ENCODE peak calls at places on chromosomes 13 and 19, in five cellular contexts. One of them, this sample, is unnamed.

GRCh38 chr19:19900124-19900523 is 622 bp upstream of the ZNF93 start:
- DNase-seq in CD4-positive, CD25-positive, alpha-beta regulatory T cell: no peak
- DNase-seq in brain microvascular endothelial cell: peak; percentile 66
- DNase-seq in tibial artery: no peak
- DNase-seq in tibial nerve: no peak
- DNase-seq in this sample: no peak

GRCh38 chr13:43514326-43514725 is 272.4 kb downstream of the ENOX1 start:
- DNase-seq in CD4-positive, CD25-positive, alpha-beta regulatory T cell: no peak
- DNase-seq in tibial artery: no peak
- DNase-seq in tibial nerve: no peak
- DNase-seq in brain microvascular endothelial cell: no peak
- DNase-seq in this sample: no peak

GRCh38 chr13:66640231-66640630 is 589.9 kb downstream of the PCDH9 start:
- DNase-seq in tibial nerve: no peak
- DNase-seq in brain microvascular endothelial cell: no peak
- DNase-seq in tibial artery: no peak
- DNase-seq in CD4-positive, CD25-positive, alpha-beta regulatory T cell: no peak
- DNase-seq in this sample: no peak

GRCh38 chr13:49444517-49445395 is 682 bp downstream of the SETDB2 start:
- DNase-seq in CD4-positive, CD25-positive, alpha-beta regulatory T cell: peak; percentile 60
- DNase-seq in tibial nerve: peak; percentile 73
- DNase-seq in brain microvascular endothelial cell: no peak
- DNase-seq in tibial artery: no peak
- DNase-seq in this sample: no peak

GRCh38 chr19:47005164-47005641 is 14.4 kb upstream of the NPAS1 start:
- DNase-seq in tibial nerve: no peak
- DNase-seq in brain microvascular endothelial cell: no peak
- DNase-seq in CD4-positive, CD25-positive, alpha-beta regulatory T cell: no peak
- DNase-seq in tibial artery: no peak
- DNase-seq in this sample: no peak

GRCh38 chr19:46478356-46478986 is 7.1 kb upstream of the PNMA8A start:
- DNase-seq in tibial nerve: no peak
- DNase-seq in brain microvascular endothelial cell: peak; percentile 79
- DNase-seq in CD4-positive, CD25-positive, alpha-beta regulatory T cell: no peak
- DNase-seq in tibial artery: no peak
- DNase-seq in this sample: peak; percentile 81

GRCh38 chr19:51295382-51296126 is 15.9 kb upstream of the IGLON5 start:
- DNase-seq in tibial nerve: no peak
- DNase-seq in tibial artery: no peak
- DNase-seq in CD4-positive, CD25-positive, alpha-beta regulatory T cell: no peak
- DNase-seq in brain microvascular endothelial cell: no peak
- DNase-seq in this sample: no peak

GRCh38 chr13:104592127-104592526 is 1525.9 kb upstream of the SLC10A2 start:
- DNase-seq in CD4-positive, CD25-positive, alpha-beta regulatory T cell: no peak
- DNase-seq in tibial nerve: no peak
- DNase-seq in brain microvascular endothelial cell: peak; percentile 78
- DNase-seq in tibial artery: no peak
- DNase-seq in this sample: no peak

GRCh38 chr19:5588906-5589676 is 21.3 kb upstream of the TINCR start:
- DNase-seq in CD4-positive, CD25-positive, alpha-beta regulatory T cell: no peak
- DNase-seq in tibial artery: no peak
- DNase-seq in tibial nerve: no peak
- DNase-seq in brain microvascular endothelial cell: no peak
- DNase-seq in this sample: no peak

GRCh38 chr13:109431217-109431616 is 355.2 kb downstream of the IRS2 start:
- DNase-seq in brain microvascular endothelial cell: no peak
- DNase-seq in CD4-positive, CD25-positive, alpha-beta regulatory T cell: no peak
- DNase-seq in tibial artery: no peak
- DNase-seq in tibial nerve: no peak
- DNase-seq in this sample: no peak

GRCh38 chr13:109439813-109440212 is 346.6 kb downstream of the IRS2 start:
- DNase-seq in CD4-positive, CD25-positive, alpha-beta regulatory T cell: no peak
- DNase-seq in brain microvascular endothelial cell: no peak
- DNase-seq in tibial nerve: no peak
- DNase-seq in tibial artery: no peak
- DNase-seq in this sample: no peak

GRCh38 chr13:109436055-109436622 is 350.2 kb downstream of the IRS2 start:
- DNase-seq in tibial artery: no peak
- DNase-seq in brain microvascular endothelial cell: no peak
- DNase-seq in CD4-positive, CD25-positive, alpha-beta regulatory T cell: no peak
- DNase-seq in tibial nerve: no peak
- DNase-seq in this sample: no peak

DNA sequence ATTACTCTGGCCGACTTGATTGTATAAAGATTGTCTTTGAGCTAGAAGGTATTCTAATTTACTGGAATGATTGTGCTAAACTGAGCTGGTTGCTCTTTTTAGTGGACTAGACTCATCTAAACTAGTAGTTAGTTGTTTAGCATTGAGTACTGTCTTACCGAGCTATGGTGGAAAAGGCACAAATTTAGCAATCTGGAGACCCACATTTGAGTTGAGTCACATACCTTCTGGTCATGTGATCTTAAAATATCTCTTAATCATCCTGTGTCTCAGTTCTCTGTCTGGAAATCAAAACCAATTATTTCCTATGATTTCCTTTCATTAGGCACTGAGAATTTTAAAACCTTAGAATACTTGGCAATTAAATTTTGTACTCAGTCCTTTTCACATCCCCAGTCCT is 349.5 kb downstream of the IRS2 start:
- DNase-seq in CD4-positive, CD25-positive, alpha-beta regulatory T cell: no peak
- DNase-seq in tibial nerve: no peak
- DNase-seq in brain microvascular endothelial cell: no peak
- DNase-seq in tibial artery: no peak
- DNase-seq in this sample: no peak
- H3K27ac ChIP-seq in CD4-positive, CD25-positive, alpha-beta regulatory T cell: no peak overlapping the region
- H3K27ac ChIP-seq in tibial nerve: no peak overlapping the region
- H3K27ac ChIP-seq in brain microvascular endothelial cell: no peak overlapping the region
- H3K27ac ChIP-seq in tibial artery: no peak overlapping the region
- H3K27ac ChIP-seq in this sample: no peak overlapping the region

DNA sequence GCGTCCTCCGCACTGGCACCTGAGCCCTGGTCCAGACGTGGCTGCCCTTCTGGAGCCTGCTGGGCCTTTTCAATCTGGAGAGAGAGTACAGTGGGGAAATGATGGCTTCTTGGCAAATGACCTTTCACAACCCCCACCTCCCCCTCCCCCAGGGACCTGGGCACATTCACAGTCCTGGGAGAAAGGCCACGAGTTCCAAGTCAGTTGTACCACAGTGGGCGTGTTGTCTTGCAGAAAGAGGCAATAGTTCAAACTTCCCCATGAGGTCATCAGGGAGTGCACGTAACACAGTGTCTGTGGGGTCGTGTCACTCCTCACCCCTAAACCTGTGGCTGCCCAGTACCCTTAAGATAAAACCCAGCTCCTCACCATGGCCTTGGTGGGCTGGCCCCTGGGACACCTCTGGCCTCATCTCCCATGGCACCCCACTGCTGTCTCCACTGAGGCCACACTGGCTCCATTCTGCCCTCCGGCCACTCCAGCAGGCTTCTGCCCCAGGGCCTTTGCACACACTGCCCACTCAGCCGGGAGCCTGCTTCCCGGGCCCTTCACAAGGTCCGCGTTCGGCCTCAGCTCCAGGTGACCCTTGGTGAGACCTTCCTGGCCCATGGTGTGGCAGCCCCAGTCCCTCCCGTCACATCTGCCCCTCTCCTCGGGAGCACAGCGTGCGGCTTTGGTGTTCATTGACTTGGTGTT is 13.3 kb downstream of the PLIN4 start:
- DNase-seq in brain microvascular endothelial cell: no peak
- DNase-seq in tibial artery: no peak
- DNase-seq in tibial nerve: no peak
- DNase-seq in CD4-positive, CD25-positive, alpha-beta regulatory T cell: no peak
- DNase-seq in this sample: no peak
- H3K27ac ChIP-seq in brain microvascular endothelial cell: no peak overlapping the region
- H3K27ac ChIP-seq in tibial artery: no peak overlapping the region
- H3K27ac ChIP-seq in tibial nerve: no peak overlapping the region
- H3K27ac ChIP-seq in CD4-positive, CD25-positive, alpha-beta regulatory T cell: no peak overlapping the region
- H3K27ac ChIP-seq in this sample: no peak overlapping the region

DNA sequence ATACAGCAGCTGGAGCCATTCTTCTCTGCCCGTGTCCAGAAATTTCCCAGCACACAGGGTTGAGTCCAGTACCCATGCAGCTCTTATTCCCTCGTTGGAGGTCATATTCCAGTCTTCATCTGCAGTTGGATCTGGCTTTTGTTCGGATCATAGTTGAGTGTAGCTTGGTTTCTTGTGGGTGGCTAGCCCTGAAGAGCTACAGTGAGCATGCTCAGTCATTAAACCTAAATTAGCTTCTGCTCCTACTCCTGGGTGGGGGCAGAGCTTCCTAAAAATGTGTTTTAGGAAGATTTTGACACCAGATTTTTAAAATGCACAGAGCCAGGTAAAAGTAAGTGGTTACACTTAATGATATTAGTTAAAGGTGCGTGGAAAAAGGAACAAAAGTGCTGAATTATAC is 64.4 kb downstream of the DGKH start:
- DNase-seq in tibial nerve: no peak
- DNase-seq in tibial artery: no peak
- DNase-seq in brain microvascular endothelial cell: no peak
- DNase-seq in CD4-positive, CD25-positive, alpha-beta regulatory T cell: no peak
- DNase-seq in this sample: peak; percentile 21
- H3K27ac ChIP-seq in tibial nerve: no peak overlapping the region
- H3K27ac ChIP-seq in tibial artery: no peak overlapping the region
- H3K27ac ChIP-seq in brain microvascular endothelial cell: no peak overlapping the region
- H3K27ac ChIP-seq in CD4-positive, CD25-positive, alpha-beta regulatory T cell: no peak overlapping the region
- H3K27ac ChIP-seq in this sample: peak overlapping the region; percentile 50

GRCh38 chr19:55088021-55088451 is 12.4 kb downstream of the EPS8L1 start:
- DNase-seq in brain microvascular endothelial cell: no peak
- DNase-seq in tibial artery: no peak
- DNase-seq in CD4-positive, CD25-positive, alpha-beta regulatory T cell: no peak
- DNase-seq in tibial nerve: no peak
- DNase-seq in this sample: no peak

GRCh38 chr19:55084416-55084815 is 8.7 kb downstream of the EPS8L1 start:
- DNase-seq in tibial nerve: no peak
- DNase-seq in CD4-positive, CD25-positive, alpha-beta regulatory T cell: no peak
- DNase-seq in brain microvascular endothelial cell: no peak
- DNase-seq in tibial artery: no peak
- DNase-seq in this sample: no peak

GRCh38 chr19:55086730-55087541 is 11.3 kb downstream of the EPS8L1 start:
- DNase-seq in tibial nerve: peak; percentile 87
- DNase-seq in tibial artery: peak; percentile 94
- DNase-seq in brain microvascular endothelial cell: peak; percentile 91
- DNase-seq in CD4-positive, CD25-positive, alpha-beta regulatory T cell: no peak
- DNase-seq in this sample: peak; percentile 77

GRCh38 chr19:55087542-55087935 is 11.9 kb downstream of the EPS8L1 start:
- DNase-seq in brain microvascular endothelial cell: no peak
- DNase-seq in CD4-positive, CD25-positive, alpha-beta regulatory T cell: no peak
- DNase-seq in tibial nerve: no peak
- DNase-seq in tibial artery: no peak
- DNase-seq in this sample: no peak

DNA sequence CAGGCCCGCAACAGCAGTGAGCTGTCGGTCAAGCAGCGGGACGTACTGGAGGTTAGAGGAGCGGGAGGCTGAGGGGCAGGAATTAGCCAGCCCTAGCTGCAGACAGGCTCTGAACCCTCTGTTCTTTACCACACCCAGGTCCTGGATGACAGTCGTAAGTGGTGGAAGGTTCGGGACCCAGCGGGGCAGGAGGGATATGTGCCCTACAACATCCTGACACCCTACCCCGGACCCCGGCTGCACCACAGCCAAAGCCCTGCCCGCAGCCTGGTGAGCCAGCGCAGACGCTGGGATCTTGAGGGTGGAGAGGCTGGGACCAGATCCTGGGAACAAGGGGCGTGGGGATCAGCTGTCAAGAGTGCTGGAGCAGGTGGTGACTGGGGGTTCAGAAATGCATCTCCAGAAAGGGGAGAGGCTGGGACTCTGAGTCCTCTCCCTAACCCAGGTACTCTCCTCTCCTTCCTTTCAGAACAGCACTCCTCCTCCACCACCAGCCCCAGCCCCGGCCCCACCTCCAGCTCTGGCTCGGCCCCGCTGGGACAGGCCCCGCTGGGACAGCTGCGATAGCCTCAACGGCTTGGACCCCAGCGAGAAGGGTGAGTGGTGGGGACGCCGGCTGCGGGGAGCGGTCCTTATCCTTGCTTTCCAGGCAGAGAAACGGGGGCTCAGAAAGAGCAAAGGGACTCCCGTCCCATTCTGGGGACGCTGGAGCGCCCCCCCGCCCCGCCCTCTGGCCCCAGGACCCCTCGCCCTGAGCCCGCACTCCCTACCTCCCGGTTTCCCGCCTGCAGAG is 10.4 kb downstream of the EPS8L1 start:
- DNase-seq in brain microvascular endothelial cell: no peak
- DNase-seq in CD4-positive, CD25-positive, alpha-beta regulatory T cell: no peak
- DNase-seq in tibial artery: no peak
- DNase-seq in tibial nerve: no peak
- DNase-seq in this sample: no peak
- H3K27ac ChIP-seq in brain microvascular endothelial cell: no peak overlapping the region
- H3K27ac ChIP-seq in CD4-positive, CD25-positive, alpha-beta regulatory T cell: no peak overlapping the region
- H3K27ac ChIP-seq in tibial artery: peak overlapping the region; percentile 33
- H3K27ac ChIP-seq in tibial nerve: no peak overlapping the region
- H3K27ac ChIP-seq in this sample: no peak overlapping the region

GRCh38 chr19:40231057-40231456 is 4.6 kb upstream of the CCNP start:
- DNase-seq in tibial artery: no peak
- DNase-seq in tibial nerve: no peak
- DNase-seq in brain microvascular endothelial cell: no peak
- DNase-seq in CD4-positive, CD25-positive, alpha-beta regulatory T cell: no peak
- DNase-seq in this sample: no peak

GRCh38 chr19:40232949-40233810 is 6.7 kb upstream of the CCNP start:
- DNase-seq in CD4-positive, CD25-positive, alpha-beta regulatory T cell: no peak
- DNase-seq in brain microvascular endothelial cell: no peak
- DNase-seq in tibial artery: no peak
- DNase-seq in tibial nerve: no peak
- DNase-seq in this sample: no peak

GRCh38 chr19:40231544-40232424 is 5.3 kb upstream of the CCNP start:
- DNase-seq in tibial artery: no peak
- DNase-seq in tibial nerve: no peak
- DNase-seq in CD4-positive, CD25-positive, alpha-beta regulatory T cell: no peak
- DNase-seq in brain microvascular endothelial cell: no peak
- DNase-seq in this sample: no peak

GRCh38 chr19:40233811-40234389 is 7.4 kb upstream of the CCNP start:
- DNase-seq in brain microvascular endothelial cell: no peak
- DNase-seq in tibial artery: no peak
- DNase-seq in CD4-positive, CD25-positive, alpha-beta regulatory T cell: no peak
- DNase-seq in tibial nerve: no peak
- DNase-seq in this sample: no peak

GRCh38 chr19:40232479-40232878 is 6.0 kb upstream of the CCNP start:
- DNase-seq in tibial artery: peak; percentile 58
- DNase-seq in brain microvascular endothelial cell: no peak
- DNase-seq in CD4-positive, CD25-positive, alpha-beta regulatory T cell: no peak
- DNase-seq in tibial nerve: no peak
- DNase-seq in this sample: no peak
- H3K27ac ChIP-seq in tibial artery: no peak overlapping the region
- H3K27ac ChIP-seq in brain microvascular endothelial cell: no peak overlapping the region
- H3K27ac ChIP-seq in CD4-positive, CD25-positive, alpha-beta regulatory T cell: no peak overlapping the region
- H3K27ac ChIP-seq in tibial nerve: no peak overlapping the region
- H3K27ac ChIP-seq in this sample: no peak overlapping the region

This sample was measured in caudate nucleus.